ENCODE peak calls at places on chromosomes 3 and 15, in ten cellular contexts. W is dorsolateral prefrontal cortex, U is tibial nerve, E is cardiac fibroblast, H is heart right ventricle, A is A549, S is astrocyte, R is fibroblast of lung, F is adrenal gland, Y is MM.1S. K is an unnamed sample.

GRCh38 chr3:125694761-125695294 is 99.5 kb upstream of the OSBPL11 start:
- DNase-seq in W (no peak), U (no peak), E (no peak), H (no peak), A (no peak), S (no peak), R (no peak), F (no peak), Y (no peak), K (no peak)

GRCh38 chr3:46850468-46850780 is 12.8 kb downstream of the MYL3 start:
- DNase-seq in W (no peak), U (no peak), E (no peak), H (no peak), A (no peak), S (no peak), R (no peak), F (no peak), Y (no peak), K (no peak)

GRCh38 chr15:50641318-50641717 is 45.3 kb downstream of the TRPM7 start:
- DNase-seq in W (no peak), U (no peak), E (no peak), H (no peak), A (no peak), S (no peak), R (no peak), F (no peak), Y (no peak), K (no peak)

GRCh38 chr3:77456881-77457280 is 417.0 kb downstream of the ROBO2 start:
- DNase-seq in W (no peak), U (no peak), E (no peak), H (no peak), A (no peak), S (no peak), R (no peak), F (no peak), Y (no peak), K (no peak)

GRCh38 chr3:177141471-177141870 is 55.8 kb downstream of the TBL1XR1 start:
- DNase-seq in W (no peak), U (no peak), E (no peak), H (no peak), A (no peak), S (no peak), R (no peak), F (no peak), Y (no peak), K (no peak)

GRCh38 chr3:172102883-172103310 is 63.5 kb downstream of the FNDC3B start:
- DNase-seq in W (no peak), U (no peak), E (peak), H (no peak), A (no peak), S (no peak), R (no peak), F (no peak), Y (no peak), K (no peak)

GRCh38 chr15:90001062-90001682 is at the start of gene ZNF710:
- DNase-seq in W (no peak), U (peak), E (peak), H (peak), A (peak), S (peak), R (peak), F (peak), Y (peak), K (peak)

GRCh38 chr3:57985176-57985976 is 22.8 kb upstream of the FLNB start:
- DNase-seq in W (no peak), U (no peak), E (no peak), H (no peak), A (no peak), S (no peak), R (no peak), F (no peak), Y (no peak), K (no peak)

GRCh38 chr3:126749931-126750759 is 46.1 kb downstream of the CHCHD6 start:
- DNase-seq in W (no peak), U (no peak), E (no peak), H (no peak), A (no peak), S (no peak), R (no peak), F (no peak), Y (no peak), K (no peak)

GRCh38 chr3:57918123-57918837 is 89.9 kb upstream of the FLNB start:
- DNase-seq in W (no peak), U (no peak), E (peak), H (no peak), A (no peak), S (peak), R (peak), F (no peak), Y (no peak), K (peak)

GRCh38 chr15:41849861-41850260 is 11.2 kb downstream of the PLA2G4B start:
- DNase-seq in W (no peak), U (no peak), E (no peak), H (no peak), A (no peak), S (no peak), R (no peak), F (no peak), Y (no peak), K (no peak)

GRCh38 chr15:82852906-82853635 is 43.6 kb downstream of the WHAMM start:
- DNase-seq in W (no peak), U (no peak), E (no peak), H (no peak), A (no peak), S (no peak), R (no peak), F (no peak), Y (no peak), K (no peak)

GRCh38 chr15:74235962-74236361 is at the start of gene CCDC33:
- DNase-seq in W (no peak), U (no peak), E (no peak), H (no peak), A (no peak), S (no peak), R (no peak), F (no peak), Y (no peak), K (no peak)

GRCh38 chr3:121477589-121477988 is 68.2 kb downstream of the POLQ start:
- DNase-seq in W (no peak), U (no peak), E (peak), H (no peak), A (no peak), S (peak), R (peak), F (no peak), Y (no peak), K (peak)

GRCh38 chr15:62464705-62465104 is 299.6 kb upstream of the C2CD4B start:
- DNase-seq in W (no peak), U (no peak), E (peak), H (no peak), A (no peak), S (peak), R (no peak), F (no peak), Y (no peak), K (peak)

GRCh38 chr3:183779896-183780450 is 45.4 kb downstream of the MAP6D1 start:
- DNase-seq in W (no peak), U (no peak), E (no peak), H (no peak), A (no peak), S (peak), R (no peak), F (no peak), Y (no peak), K (no peak)

GRCh38 chr3:14472471-14473351 is 67.4 kb downstream of the GRIP2 start:
- DNase-seq in W (no peak), U (no peak), E (peak), H (no peak), A (peak), S (peak), R (peak), F (peak), Y (no peak), K (peak)
- H3K4me3 ChIP-seq in W (no peak), U (no peak), E (no peak), H (no peak), A (no peak), S (peak), R (no peak), F (no peak), Y (no peak), K (no peak)

GRCh38 chr15:79447060-79447459 is 14.9 kb downstream of the MINAR1 start:
- DNase-seq in W (no peak), U (no peak), E (no peak), H (no peak), A (no peak), S (no peak), R (no peak), F (no peak), Y (no peak), K (no peak)

GRCh38 chr15:79451361-79451999 is 19.3 kb downstream of the MINAR1 start:
- DNase-seq in W (no peak), U (no peak), E (no peak), H (no peak), A (no peak), S (no peak), R (no peak), F (no peak), Y (no peak), K (no peak)

GRCh38 chr15:79452244-79453051 is 20.3 kb downstream of the MINAR1 start:
- DNase-seq in W (no peak), U (no peak), E (no peak), H (no peak), A (no peak), S (no peak), R (no peak), F (no peak), Y (no peak), K (no peak)

GRCh38 chr15:79453446-79453845 is 21.3 kb downstream of the MINAR1 start:
- DNase-seq in W (no peak), U (no peak), E (no peak), H (no peak), A (no peak), S (no peak), R (no peak), F (no peak), Y (peak), K (no peak)

GRCh38 chr15:79450648-79451047 is 18.5 kb downstream of the MINAR1 start:
- DNase-seq in W (no peak), U (no peak), E (no peak), H (no peak), A (no peak), S (no peak), R (no peak), F (no peak), Y (no peak), K (no peak)
- TF ChIP-seq CTCF in W (no peak), U (no peak), E (peak), H (no peak), A (peak), S (peak), R (peak), F (no peak), Y (peak), K (peak)

GRCh38 chr15:76011611-76012010 is 613 bp downstream of the NRG4 start:
- DNase-seq in W (no peak), U (no peak), E (peak), H (no peak), A (no peak), S (no peak), R (peak), F (no peak), Y (no peak), K (no peak)
- H3K4me3 ChIP-seq in W (no peak), U (no peak), E (no peak), H (no peak), A (peak), S (no peak), R (no peak), F (peak), Y (no peak), K (no peak)

GRCh38 chr3:164370970-164371369 is 707.3 kb downstream of the SI start:
- DNase-seq in W (no peak), U (no peak), E (no peak), H (no peak), A (no peak), S (no peak), R (no peak), F (no peak), Y (no peak), K (no peak)

GRCh38 chr3:164380156-164380555 is 698.1 kb downstream of the SI start:
- DNase-seq in W (no peak), U (no peak), E (no peak), H (no peak), A (no peak), S (no peak), R (no peak), F (no peak), Y (no peak), K (no peak)

GRCh38 chr3:164377466-164377865 is 700.8 kb downstream of the SI start:
- DNase-seq in W (no peak), U (no peak), E (no peak), H (no peak), A (no peak), S (no peak), R (no peak), F (no peak), Y (no peak), K (no peak)

GRCh38 chr3:164375538-164375937 is 702.8 kb downstream of the SI start:
- DNase-seq in W (no peak), U (no peak), E (no peak), H (no peak), A (no peak), S (no peak), R (peak), F (no peak), Y (no peak), K (no peak)

DNA sequence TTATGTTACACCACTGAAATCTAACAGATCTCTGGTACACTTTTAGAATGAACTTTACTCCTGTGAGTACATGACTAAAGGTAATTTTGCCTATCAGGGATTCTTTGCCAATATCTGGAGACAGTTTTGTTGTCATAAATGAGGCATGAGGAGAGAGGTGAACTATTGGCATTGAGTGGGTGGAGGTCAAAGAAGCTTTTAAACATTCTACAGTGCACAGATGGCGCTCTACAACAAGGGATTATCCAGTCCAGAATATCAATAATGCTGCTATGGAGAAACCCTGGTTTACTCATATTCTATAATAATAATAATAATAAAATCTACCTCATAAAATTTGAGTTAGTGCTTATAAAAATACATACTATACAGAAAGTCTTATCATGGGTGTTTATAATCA is 702.3 kb downstream of the SI start:
- DNase-seq in W (no peak), U (no peak), E (no peak), H (no peak), A (no peak), S (no peak), R (no peak), F (no peak), Y (no peak), K (no peak)
- TF ChIP-seq CTCF in W (no peak), U (no peak), E (no peak), H (no peak), A (no peak), S (no peak), R (no peak), F (no peak), Y (no peak), K (no peak)

K was measured in fibroblast of pulmonary artery.